ENCODE peak calls at places on chromosomes 13 and 19, in nine cellular contexts. G is AG04450; T is AG04449; J is uterus; N is hepatocyte; F is fibroblast of pulmonary artery; Z is CD8-positive, alpha-beta memory T cell; O is A549; I is transverse colon. U is an unnamed sample.

GRCh38 chr13:72952529-72953141 is 106.2 kb upstream of the KLF5 start:
- DNase-seq in J (no peak), Z (no peak), T (no peak), O (no peak), N (peak), G (no peak), F (no peak), I (no peak), U (no peak)

GRCh38 chr19:47093841-47094240 is 19.7 kb downstream of the ZC3H4 start:
- DNase-seq in G (no peak), J (no peak), F (no peak), Z (no peak), I (no peak), O (no peak), T (no peak), N (no peak), U (no peak)

GRCh38 chr19:926595-927043 is 784 bp downstream of the ARID3A start:
- DNase-seq in N (peak), F (peak), J (no peak), Z (no peak), G (no peak), O (no peak), I (peak), T (no peak), U (peak)

GRCh38 chr13:63249411-63249810 is 1833.8 kb upstream of the PCDH20 start:
- DNase-seq in I (no peak), T (no peak), F (no peak), J (no peak), Z (no peak), G (no peak), O (no peak), N (no peak), U (no peak)

GRCh38 chr19:12994701-12995595 is at the start of gene NFIX:
- DNase-seq in I (peak), G (no peak), F (peak), J (peak), O (no peak), Z (peak), T (no peak), N (peak), U (peak)

GRCh38 chr13:74443623-74444022 is 309.4 kb upstream of the KLF12 start:
- DNase-seq in Z (no peak), F (peak), G (peak), I (no peak), J (no peak), O (peak), N (no peak), T (peak), U (no peak)

GRCh38 chr19:33306853-33307792 is 4.8 kb upstream of the CEBPA start:
- DNase-seq in F (no peak), J (no peak), O (no peak), N (no peak), I (peak), T (no peak), G (no peak), Z (no peak), U (no peak)

GRCh38 chr19:46537136-46538097 is 41.8 kb upstream of the PNMA8B start:
- DNase-seq in Z (peak), F (peak), I (peak), N (peak), J (no peak), T (no peak), G (no peak), O (peak), U (peak)

GRCh38 chr13:91504216-91504615 is 105.8 kb downstream of the GPC5 start:
- DNase-seq in T (no peak), N (no peak), Z (no peak), F (no peak), O (no peak), I (no peak), J (no peak), G (no peak), U (no peak)

GRCh38 chr13:79679334-79679733 is 198.4 kb downstream of the NDFIP2 start:
- DNase-seq in G (peak), J (peak), T (no peak), Z (no peak), F (peak), I (peak), N (peak), O (peak), U (peak)

GRCh38 chr19:30442715-30443114 is 70.5 kb downstream of the ZNF536 start:
- DNase-seq in N (no peak), J (no peak), O (no peak), T (no peak), G (no peak), Z (no peak), F (no peak), I (no peak), U (no peak)

GRCh38 chr19:16111160-16111908 is at the start of gene RAB8A:
- DNase-seq in T (peak), O (peak), F (peak), N (peak), G (peak), Z (peak), I (peak), J (peak), U (peak)

GRCh38 chr13:112438515-112438914 is 62.4 kb downstream of the SPACA7 start:
- DNase-seq in N (no peak), O (no peak), J (no peak), F (no peak), I (no peak), T (no peak), G (no peak), Z (no peak), U (no peak)

GRCh38 chr13:23059173-23059572 is 121.6 kb upstream of the SGCG start:
- DNase-seq in I (no peak), T (no peak), Z (no peak), F (no peak), N (no peak), O (no peak), J (no peak), G (no peak), U (no peak)

GRCh38 chr19:3450796-3451411 is 29.4 kb downstream of the SMIM24 start:
- DNase-seq in J (peak), G (peak), T (peak), F (peak), I (peak), O (peak), N (peak), Z (no peak), U (peak)

GRCh38 chr13:35260316-35260715 is 216.2 kb downstream of the MAB21L1 start:
- DNase-seq in T (no peak), I (no peak), F (no peak), J (no peak), Z (no peak), N (no peak), G (no peak), O (no peak), U (no peak)

GRCh38 chr13:84870190-84870589 is 929.0 kb downstream of the SLITRK6 start:
- DNase-seq in G (no peak), F (no peak), N (no peak), I (no peak), O (no peak), Z (no peak), T (no peak), J (no peak), U (no peak)

GRCh38 chr13:44174769-44175425 is 198.7 kb upstream of the SERP2 start:
- DNase-seq in N (peak), G (no peak), F (peak), I (no peak), O (no peak), T (no peak), Z (no peak), J (no peak), U (no peak)

GRCh38 chr13:35768551-35768950 is 292.1 kb upstream of the MAB21L1 start:
- DNase-seq in G (no peak), I (no peak), J (no peak), Z (no peak), N (no peak), O (no peak), T (peak), F (peak), U (no peak)

GRCh38 chr13:101265934-101266333 is 150.4 kb downstream of the NALCN start:
- DNase-seq in N (no peak), Z (no peak), O (no peak), I (no peak), T (no peak), G (no peak), J (no peak), F (no peak), U (no peak)

GRCh38 chr13:101258071-101258470 is 158.2 kb downstream of the NALCN start:
- DNase-seq in N (peak), G (no peak), O (peak), I (no peak), Z (no peak), T (peak), J (no peak), F (peak), U (no peak)

GRCh38 chr13:101264931-101265330 is 151.4 kb downstream of the NALCN start:
- DNase-seq in J (no peak), O (no peak), G (no peak), F (no peak), N (no peak), I (no peak), Z (no peak), T (no peak), U (no peak)

GRCh38 chr13:101258509-101258908 is 157.8 kb downstream of the NALCN start:
- DNase-seq in F (no peak), I (no peak), N (no peak), G (no peak), T (no peak), J (no peak), O (no peak), Z (no peak), U (no peak)

GRCh38 chr13:101262306-101262705 is 154.0 kb downstream of the NALCN start:
- DNase-seq in I (no peak), Z (no peak), O (no peak), G (no peak), J (no peak), F (no peak), N (no peak), T (no peak), U (no peak)
- H3K4me3 ChIP-seq in I (no peak), Z (no peak), O (no peak), G (no peak), J (no peak), F (no peak), N (no peak), T (no peak), U (no peak)

GRCh38 chr13:99301913-99302636 is 5.1 kb downstream of the GPR183 start:
- DNase-seq in F (no peak), Z (no peak), T (no peak), O (no peak), G (no peak), J (no peak), N (no peak), I (no peak), U (no peak)

GRCh38 chr13:99301056-99301838 is 6.0 kb downstream of the GPR183 start:
- DNase-seq in G (no peak), I (no peak), J (no peak), F (no peak), Z (no peak), O (no peak), N (no peak), T (no peak), U (no peak)

GRCh38 chr13:99298056-99298455 is 9.1 kb downstream of the GPR183 start:
- DNase-seq in N (no peak), O (no peak), T (no peak), G (no peak), I (no peak), Z (no peak), F (no peak), J (no peak), U (no peak)

GRCh38 chr13:99297330-99297729 is 9.9 kb downstream of the GPR183 start:
- DNase-seq in O (no peak), N (no peak), F (no peak), J (no peak), G (no peak), T (no peak), Z (no peak), I (no peak), U (no peak)

GRCh38 chr13:99299545-99300341 is 7.5 kb downstream of the GPR183 start:
- DNase-seq in G (no peak), Z (no peak), T (no peak), I (no peak), O (no peak), N (no peak), J (no peak), F (no peak), U (no peak)
- H3K4me3 ChIP-seq in G (no peak), Z (peak), T (no peak), I (no peak), O (no peak), N (no peak), J (no peak), F (no peak), U (no peak)

GRCh38 chr13:46053162-46054012 is 841 bp upstream of the ZC3H13 start:
- DNase-seq in O (no peak), G (no peak), F (no peak), T (no peak), J (no peak), I (no peak), N (no peak), Z (no peak), U (no peak)
- H3K4me3 ChIP-seq in O (peak), G (peak), F (peak), T (peak), J (peak), I (peak), N (peak), Z (peak), U (peak)

DNA sequence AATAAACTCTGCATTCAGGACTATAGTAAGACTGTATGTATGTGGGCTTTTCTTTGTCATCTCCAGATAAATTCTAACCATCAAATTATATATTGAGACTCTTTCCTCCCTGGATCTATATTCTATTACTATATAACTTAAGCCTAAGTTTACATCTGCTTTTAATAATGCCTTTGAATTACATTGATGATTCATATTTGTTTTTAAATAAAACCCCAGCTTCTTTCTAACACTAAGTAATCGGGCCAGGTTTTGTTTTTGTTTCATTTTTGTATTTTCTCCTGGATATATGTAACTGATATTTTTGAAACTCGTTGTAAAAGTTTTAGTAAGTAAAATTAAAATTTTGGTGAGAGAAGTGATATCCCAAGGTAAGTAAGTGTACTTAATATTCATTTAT is 1599.1 kb downstream of the PCDH9 start:
- DNase-seq in O (no peak), F (no peak), G (no peak), T (no peak), J (no peak), Z (no peak), I (no peak), N (no peak), U (no peak)
- H3K4me3 ChIP-seq in O (no peak), F (no peak), G (no peak), T (no peak), J (no peak), Z (no peak), I (no peak), N (no peak), U (no peak)